ENCODE peak calls at places on chromosomes 3 and 15, in four cellular contexts. M, D, Z and N are unnamed samples.

GRCh38 chr3:172675371-172676193 is 35.3 kb downstream of the NCEH1 start:
- DNase-seq in M (peak; percentile 15), Z (no peak), D (peak; percentile 58), N (no peak)

GRCh38 chr15:63243101-63243500 is 34.3 kb upstream of the APH1B start:
- DNase-seq in M (no peak), Z (no peak), D (no peak), N (no peak)

GRCh38 chr3:193744822-193745684 is 152.0 kb downstream of the OPA1 start:
- DNase-seq in M (no peak), Z (no peak), D (no peak), N (no peak)

GRCh38 chr3:191809326-191809949 is 348.5 kb downstream of the PYDC2 start:
- DNase-seq in M (no peak), D (no peak), Z (no peak), N (no peak)

GRCh38 chr3:60028243-60028642 is 978.4 kb upstream of the CFAP20DC start:
- DNase-seq in M (no peak), D (no peak), Z (no peak), N (no peak)

GRCh38 chr15:44782516-44782915 is 46.2 kb downstream of the TRIM69 start:
- DNase-seq in Z (peak; percentile 31), M (no peak), D (no peak), N (no peak)

GRCh38 chr15:90959894-90960293 is 5.2 kb downstream of the RCCD1 start:
- DNase-seq in M (no peak), Z (no peak), D (no peak), N (no peak)

GRCh38 chr15:29612701-29613100 is 209.6 kb downstream of the TJP1 start:
- DNase-seq in M (no peak), Z (no peak), D (no peak), N (no peak)

GRCh38 chr3:42790714-42791229 is 13.5 kb downstream of the HIGD1A start:
- DNase-seq in Z (no peak), D (no peak), M (no peak), N (no peak)

GRCh38 chr3:47151836-47152235 is 12.1 kb downstream of the SETD2 start:
- DNase-seq in D (no peak), M (no peak), Z (no peak), N (no peak)

GRCh38 chr15:66491846-66492245 is 5.7 kb downstream of the SNAPC5 start:
- DNase-seq in D (no peak), M (no peak), Z (no peak), N (no peak)

GRCh38 chr3:109943181-109943580 is 605.8 kb upstream of the DPPA4 start:
- DNase-seq in D (no peak), Z (no peak), M (no peak), N (peak; percentile 35)

GRCh38 chr3:149401926-149402310 is 24.5 kb upstream of the TM4SF1 start:
- DNase-seq in D (no peak), M (no peak), Z (no peak), N (no peak)

GRCh38 chr3:148815736-148816135 is 11.9 kb upstream of the CPB1 start:
- DNase-seq in Z (no peak), D (no peak), M (no peak), N (no peak)

GRCh38 chr15:101277038-101277822 is at the start of gene SELENOS:
- DNase-seq in M (peak; percentile 80), D (peak; percentile 90), Z (peak; percentile 72), N (no peak)

GRCh38 chr3:58111513-58112184 is 99.1 kb downstream of the DNASE1L3 start:
- DNase-seq in D (no peak), M (no peak), Z (no peak), N (no peak)

GRCh38 chr15:74727727-74728126 is 2.4 kb upstream of the CYP1A1 start:
- DNase-seq in D (no peak), Z (no peak), M (no peak), N (no peak)

GRCh38 chr3:66719796-66720195 is 219.0 kb upstream of the LRIG1 start:
- DNase-seq in D (no peak), Z (no peak), M (no peak), N (no peak)

GRCh38 chr15:77497108-77497737 is 76.5 kb downstream of the HMG20A start:
- DNase-seq in Z (no peak), D (no peak), M (no peak), N (no peak)

GRCh38 chr3:39294446-39295183 is 14.8 kb upstream of the CX3CR1 start:
- DNase-seq in Z (no peak), D (no peak), M (no peak), N (no peak)

GRCh38 chr3:120021523-120021922 is 72.7 kb downstream of the GSK3B start:
- DNase-seq in M (no peak), Z (no peak), D (no peak), N (no peak)

DNA sequence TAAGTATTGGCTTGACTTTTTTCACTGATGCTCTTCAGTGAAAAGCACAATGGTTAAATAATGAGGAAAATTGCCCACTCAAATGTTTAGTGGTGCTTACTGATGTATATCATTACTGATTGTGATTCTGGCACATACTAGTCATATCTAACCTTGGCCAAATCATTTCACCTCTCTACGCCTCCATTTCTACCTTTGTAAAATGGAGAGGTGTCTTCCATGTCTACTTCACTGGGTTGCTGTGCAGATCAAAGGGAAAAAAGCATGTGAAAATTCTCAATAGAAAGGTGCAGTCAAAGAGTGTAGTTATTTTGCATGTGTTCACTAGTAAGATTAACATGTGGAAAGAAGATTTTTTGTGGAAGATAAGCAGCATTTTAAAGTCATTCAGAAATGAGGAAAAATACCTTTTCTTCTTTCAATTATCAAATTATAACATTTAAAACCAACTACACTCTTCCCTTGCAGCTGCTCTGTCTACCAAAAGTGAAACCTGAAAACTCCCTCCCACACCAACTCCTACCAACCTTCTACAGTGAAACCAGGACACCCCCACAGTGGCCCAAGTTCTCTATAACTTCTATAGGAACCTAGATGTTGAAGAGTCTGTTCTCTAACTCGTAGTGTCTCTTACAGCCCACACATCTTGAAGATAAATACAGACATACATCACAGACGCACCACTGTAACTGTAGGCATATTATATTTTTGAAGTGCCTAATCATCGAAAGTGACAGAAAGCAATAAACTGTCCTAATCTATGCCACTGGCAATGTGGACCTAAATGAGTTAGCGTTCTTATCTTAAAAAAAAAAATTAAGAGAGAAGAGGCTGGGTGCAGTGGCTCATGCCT is 1.4 kb downstream of the CD200R1 start:
- DNase-seq in Z (no peak), D (no peak), M (peak; percentile 64), N (no peak)
- H3K4me3 ChIP-seq in Z (no peak overlapping the region), D (no peak overlapping the region), M (peak overlapping the region; percentile 72), N (no peak overlapping the region)

DNA sequence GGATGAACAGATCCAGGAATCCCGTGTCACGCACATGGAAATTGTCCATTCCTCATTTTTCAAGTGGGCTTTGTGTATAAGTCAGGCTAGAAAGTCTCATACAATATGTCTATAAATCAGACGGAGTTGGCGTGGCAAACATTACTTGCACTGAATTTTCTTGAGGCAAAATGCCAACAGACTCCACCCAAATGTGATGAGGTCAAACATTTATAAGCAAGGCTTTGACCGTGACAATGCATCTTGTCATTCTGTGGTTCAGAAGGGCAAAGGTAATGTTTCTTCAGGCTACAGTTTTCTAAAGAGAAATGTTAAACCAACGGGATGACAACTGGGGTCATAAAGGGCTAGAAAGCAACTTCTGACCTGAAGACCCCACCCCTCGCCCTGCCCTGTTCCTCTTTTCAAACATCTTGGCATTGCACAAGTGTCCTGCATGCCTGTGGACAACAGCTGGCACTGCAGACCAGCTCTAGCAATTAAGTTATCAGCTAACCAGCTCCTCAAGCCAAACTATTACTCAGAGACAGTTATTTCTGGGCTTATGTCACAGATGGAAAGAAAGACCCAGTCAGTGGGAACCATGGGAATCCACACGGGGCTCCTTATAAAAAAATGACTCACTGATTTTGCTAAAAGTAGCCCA is 36.5 kb upstream of the SPTBN5 start:
- DNase-seq in Z (peak; percentile 89), D (no peak), M (no peak), N (peak; percentile 95)
- H3K4me3 ChIP-seq in Z (no peak overlapping the region), D (no peak overlapping the region), M (no peak overlapping the region), N (no peak overlapping the region)

DNA sequence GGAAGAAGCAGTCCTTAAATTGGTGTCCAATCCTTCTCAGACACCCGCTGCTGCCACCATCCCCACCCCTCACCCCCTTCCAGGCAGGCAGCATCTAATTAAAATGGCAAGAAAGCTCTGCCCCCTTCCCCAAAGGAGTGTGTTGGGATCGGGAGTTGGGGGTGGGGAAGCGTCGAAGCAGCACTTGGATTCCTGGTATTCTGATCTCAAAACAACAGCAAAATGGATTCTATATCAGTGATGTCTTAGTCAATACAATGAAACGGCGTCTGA is 1.4 kb downstream of the TNIK start:
- DNase-seq in M (no peak), Z (no peak), D (peak; percentile 8), N (no peak)
- H3K4me3 ChIP-seq in M (peak overlapping the region; percentile 87), Z (peak overlapping the region; percentile 62), D (peak overlapping the region; percentile 82), N (peak overlapping the region; percentile 85)

DNA sequence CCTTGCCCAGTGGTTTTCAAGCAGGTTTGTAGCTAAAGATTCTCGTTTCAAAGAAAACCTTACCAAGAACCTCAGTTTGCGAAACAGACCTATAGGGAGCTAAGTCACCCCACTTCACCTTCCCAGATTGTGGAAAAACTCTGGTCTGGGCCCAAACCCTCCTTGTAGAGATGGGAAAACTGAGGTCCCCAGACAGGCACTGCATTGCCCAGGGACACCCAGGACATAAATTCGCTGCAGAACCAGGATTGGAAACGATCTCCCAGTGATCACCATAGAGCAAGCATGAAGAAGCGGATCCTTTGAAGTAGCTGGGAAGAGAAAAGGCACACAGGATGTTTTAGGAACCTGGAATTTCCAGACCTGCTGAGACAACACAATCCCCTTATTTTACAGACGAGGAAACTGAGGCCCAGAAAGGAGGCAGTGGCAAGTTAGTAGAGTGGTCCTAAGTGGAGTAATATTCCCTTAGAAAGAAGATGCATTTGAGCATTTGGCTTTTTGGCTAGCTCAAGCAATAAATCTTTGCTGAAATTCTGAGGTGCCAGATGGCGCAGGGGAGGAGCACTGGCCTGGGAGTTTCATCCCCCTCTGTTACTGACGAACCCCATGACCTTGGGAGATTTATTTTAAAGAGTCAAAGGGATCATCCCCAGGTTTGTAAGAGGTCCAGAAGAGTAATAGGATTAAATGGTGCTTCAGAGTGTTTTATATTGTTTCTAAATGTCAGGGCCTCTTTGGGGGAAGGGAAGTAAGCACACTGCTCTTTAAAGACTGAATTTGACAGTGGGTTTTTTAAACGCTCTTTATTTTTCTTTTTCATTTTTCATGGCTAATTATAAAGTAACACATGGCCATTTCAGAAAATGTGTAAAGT is 85.3 kb upstream of the PIAS1 start:
- DNase-seq in M (no peak), D (peak; percentile 23), Z (no peak), N (no peak)
- H3K4me3 ChIP-seq in M (no peak overlapping the region), D (peak overlapping the region; percentile 57), Z (peak overlapping the region; percentile 48), N (peak overlapping the region; percentile 30)

GRCh38 chr15:26157081-26157480 is 294.0 kb upstream of the ATP10A start:
- DNase-seq in Z (no peak), M (no peak), D (no peak), N (no peak)

GRCh38 chr15:26156041-26156440 is 292.9 kb upstream of the ATP10A start:
- DNase-seq in D (no peak), Z (no peak), M (no peak), N (no peak)

GRCh38 chr15:26160343-26160742 is 297.2 kb upstream of the ATP10A start:
- DNase-seq in D (no peak), Z (no peak), M (no peak), N (no peak)

DNA sequence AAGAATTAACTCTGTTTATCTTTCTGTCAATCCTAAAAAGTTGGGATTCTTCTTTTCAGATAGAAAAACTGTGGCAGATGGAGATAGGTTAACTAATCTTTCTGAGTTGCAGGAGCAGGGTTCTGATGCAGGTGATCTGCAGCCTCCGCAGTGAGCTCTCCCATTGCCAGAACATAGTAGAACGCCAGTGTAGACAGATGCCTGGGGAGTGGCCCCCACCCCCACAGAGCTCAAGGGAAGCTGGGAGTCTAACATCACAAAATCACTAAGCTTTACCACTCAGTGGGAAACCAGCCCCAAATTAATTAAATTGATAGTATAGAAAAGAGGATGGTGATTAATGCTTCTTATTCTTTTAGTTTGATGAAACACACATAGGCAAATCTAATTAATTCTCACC is 295.0 kb upstream of the ATP10A start:
- DNase-seq in Z (no peak), D (no peak), M (no peak), N (no peak)
- H3K4me3 ChIP-seq in Z (no peak overlapping the region), D (no peak overlapping the region), M (no peak overlapping the region), N (no peak overlapping the region)